ENCODE peak calls at places on chromosome 9, in four cellular contexts. A is sigmoid colon; F is AG09309; X is CD8-positive, alpha-beta T cell. R is an unnamed sample.

GRCh38 chr9:128881884-128882676 is at the start of the genes KYAT1 and LRRC8A:
- DNase-seq in A (peak), F (peak), X (peak), R (peak)

GRCh38 chr9:128114326-128115186 is 13.0 kb downstream of the PTGES2 start:
- DNase-seq in A (peak), F (no peak), X (no peak), R (no peak)

GRCh38 chr9:27377147-27377807 is 80.3 kb upstream of the EQTN start:
- DNase-seq in A (no peak), F (no peak), X (no peak), R (no peak)

GRCh38 chr9:136309101-136309801 is 5.4 kb upstream of the CCDC187 start:
- DNase-seq in A (no peak), F (no peak), X (no peak), R (no peak)

GRCh38 chr9:128142596-128142995 is 6.7 kb upstream of the LCN2 start:
- DNase-seq in A (no peak), F (no peak), X (no peak), R (no peak)

GRCh38 chr9:6962164-6962563 is 204.4 kb downstream of the KDM4C start:
- DNase-seq in A (no peak), F (no peak), X (no peak), R (no peak)

GRCh38 chr9:90044710-90045151 is 439.9 kb downstream of the GADD45G start:
- DNase-seq in A (no peak), F (no peak), X (no peak), R (no peak)

GRCh38 chr9:5561828-5562488 is 51.6 kb downstream of the PDCD1LG2 start:
- DNase-seq in A (no peak), F (no peak), X (no peak), R (no peak)

GRCh38 chr9:123338710-123339665 is 17.0 kb upstream of the CRB2 start:
- DNase-seq in A (no peak), F (no peak), X (peak), R (no peak)

GRCh38 chr9:78149738-78150291 is 86.1 kb upstream of the CEP78 start:
- DNase-seq in A (no peak), F (no peak), X (no peak), R (no peak)

GRCh38 chr9:84711936-84712335 is 42.4 kb downstream of the NTRK2 start:
- DNase-seq in A (no peak), F (peak), X (no peak), R (no peak)

GRCh38 chr9:98356326-98356725 is 100.9 kb upstream of the TBC1D2 start:
- DNase-seq in A (no peak), F (no peak), X (no peak), R (no peak)

GRCh38 chr9:87850405-87850804 is 32.3 kb upstream of the SPATA31E1 start:
- DNase-seq in A (no peak), F (peak), X (no peak), R (peak)

GRCh38 chr9:68690088-68690487 is 15.0 kb upstream of the PIP5K1B start:
- DNase-seq in A (no peak), F (no peak), X (no peak), R (peak)

GRCh38 chr9:98315551-98316060 is 60.2 kb upstream of the TBC1D2 start:
- DNase-seq in A (peak), F (peak), X (peak), R (no peak)

GRCh38 chr9:27619743-27620142 is 46.5 kb upstream of the C9orf72 start:
- DNase-seq in A (no peak), F (no peak), X (no peak), R (no peak)

GRCh38 chr9:91253488-91253887 is 108.2 kb downstream of the AUH start:
- DNase-seq in A (no peak), F (no peak), X (no peak), R (no peak)

GRCh38 chr9:109107402-109108240 is 12.1 kb downstream of the TMEM245 start:
- DNase-seq in A (no peak), F (no peak), X (no peak), R (no peak)

GRCh38 chr9:89477811-89478583 is 19.9 kb downstream of the SEMA4D start:
- DNase-seq in A (peak), F (no peak), X (no peak), R (no peak)

GRCh38 chr9:133731876-133732321 is 6.3 kb downstream of the SARDH start:
- DNase-seq in A (no peak), F (no peak), X (no peak), R (no peak)

GRCh38 chr9:122228906-122229837 is at the start of gene LHX6:
- DNase-seq in A (no peak), F (no peak), X (no peak), R (no peak)

GRCh38 chr9:137606734-137607138 is 1.2 kb downstream of the ARRDC1 start:
- DNase-seq in A (no peak), F (no peak), X (no peak), R (no peak)

GRCh38 chr9:123784513-123784912 is 145.4 kb downstream of the DENND1A start:
- DNase-seq in A (no peak), F (peak), X (no peak), R (no peak)

DNA sequence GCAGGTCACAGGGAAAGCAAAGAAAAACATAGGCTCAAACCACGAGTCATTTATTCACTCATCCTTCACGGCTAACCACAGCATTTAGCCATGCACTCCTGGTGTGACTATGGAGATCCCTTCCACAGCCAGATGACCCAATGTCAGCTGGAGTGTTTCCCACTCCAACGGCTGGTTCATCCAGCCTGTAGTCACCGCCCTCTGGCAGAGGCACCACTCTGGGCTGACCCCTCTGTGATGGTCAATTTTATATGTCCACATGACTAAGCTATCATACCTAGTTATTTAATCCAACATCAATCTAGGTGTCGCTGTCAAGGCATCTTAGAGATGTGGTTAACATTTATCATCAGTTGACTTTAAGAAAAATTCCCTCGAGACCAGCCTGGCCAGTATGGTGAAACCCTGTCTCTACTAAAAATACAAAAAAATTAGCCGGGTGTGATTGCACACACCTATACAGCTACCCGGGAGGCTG is 9.5 kb upstream of the PHF19 start:
- DNase-seq in A (peak), F (no peak), X (no peak), R (no peak)
- H3K4me3 ChIP-seq in A (no peak), F (no peak), X (no peak), R (no peak)

DNA sequence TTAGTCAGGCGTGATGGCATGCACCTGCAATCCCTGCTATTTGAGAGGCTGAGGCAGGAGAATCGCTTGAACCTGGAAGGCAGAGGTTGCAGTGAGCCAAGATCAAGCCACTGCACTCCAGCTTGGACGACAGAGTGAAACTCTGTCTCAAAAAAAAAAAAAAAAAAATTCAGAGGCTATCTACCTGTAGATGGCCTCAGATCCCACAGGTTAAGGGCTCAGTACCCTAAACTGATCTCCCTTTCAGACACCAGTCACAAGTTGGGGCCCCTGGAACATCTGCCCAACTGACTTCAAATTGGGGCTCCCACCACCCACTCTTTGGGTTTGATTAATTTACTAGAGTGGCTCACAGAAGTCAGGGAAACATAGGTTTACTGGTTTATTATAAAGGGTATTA is 65.4 kb upstream of the ERCC6L2 start:
- DNase-seq in A (no peak), F (no peak), X (no peak), R (no peak)
- TF ChIP-seq CTCF in A (no peak), F (no peak), X (no peak), R (no peak)

DNA sequence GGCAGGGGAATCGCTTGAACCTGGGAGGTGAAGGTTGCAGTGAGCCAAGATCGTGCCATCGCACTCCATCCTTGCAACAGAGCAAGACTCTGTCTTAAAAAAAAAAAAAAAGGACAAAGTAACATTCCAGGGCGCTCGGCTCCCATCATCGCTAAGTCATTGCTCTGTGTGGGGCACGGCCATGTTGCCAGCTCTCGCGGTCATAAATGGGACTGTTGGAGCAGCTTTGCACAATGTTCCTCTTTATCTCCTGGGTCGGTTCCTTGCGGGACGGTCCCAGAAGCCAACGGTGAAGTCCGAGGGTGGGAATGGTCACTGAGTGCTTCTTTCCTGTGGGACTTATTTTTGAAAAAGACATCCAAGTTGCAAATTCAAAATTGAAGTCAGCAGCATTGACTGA is 65.5 kb downstream of the HMCN2 start:
- DNase-seq in A (no peak), F (no peak), X (no peak), R (no peak)
- H3K4me3 ChIP-seq in A (no peak), F (no peak), X (no peak), R (no peak)

GRCh38 chr9:16828335-16829281 is 41.9 kb downstream of the BNC2 start:
- DNase-seq in A (peak), F (no peak), X (no peak), R (no peak)

GRCh38 chr9:16832101-16832500 is 38.4 kb downstream of the BNC2 start:
- DNase-seq in A (no peak), F (no peak), X (no peak), R (no peak)

GRCh38 chr9:16833285-16833684 is 37.2 kb downstream of the BNC2 start:
- DNase-seq in A (no peak), F (no peak), X (no peak), R (no peak)

GRCh38 chr9:16834817-16835216 is 35.7 kb downstream of the BNC2 start:
- DNase-seq in A (no peak), F (no peak), X (no peak), R (no peak)

DNA sequence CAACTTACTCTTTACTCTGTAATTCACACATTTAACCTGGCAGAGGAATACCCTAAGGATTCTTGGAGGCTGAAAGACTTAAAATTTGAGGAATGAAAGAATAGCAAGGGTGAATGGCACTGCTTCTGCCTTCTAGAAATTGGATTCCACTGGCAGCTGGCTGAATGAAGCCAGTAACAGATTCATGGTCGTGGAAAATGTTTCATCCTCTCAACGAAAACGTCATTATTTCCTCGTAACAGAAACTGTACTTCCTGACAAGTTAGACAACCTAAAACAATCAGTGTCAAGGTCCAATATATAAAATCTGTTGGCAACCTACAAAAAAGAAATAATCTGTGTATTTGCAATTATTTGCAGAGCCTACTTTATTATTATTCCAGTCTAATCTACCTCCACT is 39.7 kb downstream of the BNC2 start:
- DNase-seq in A (no peak), F (no peak), X (no peak), R (no peak)
- TF ChIP-seq CTCF in A (no peak), F (no peak), X (no peak), R (no peak)

GRCh38 chr9:93058357-93059096 is at the start of gene SUSD3:
- DNase-seq in A (peak), F (no peak), X (peak), R (peak)

GRCh38 chr9:93061260-93061751 is 2.8 kb downstream of the SUSD3 start:
- DNase-seq in A (no peak), F (no peak), X (no peak), R (no peak)

GRCh38 chr9:93060746-93061259 is 2.3 kb downstream of the SUSD3 start:
- DNase-seq in A (no peak), F (no peak), X (no peak), R (no peak)

GRCh38 chr9:93059097-93059959 is 827 bp downstream of the SUSD3 start:
- DNase-seq in A (no peak), F (no peak), X (no peak), R (no peak)

GRCh38 chr9:93059960-93060591 is 1.6 kb downstream of the SUSD3 start:
- DNase-seq in A (no peak), F (no peak), X (no peak), R (peak)
- H3K4me3 ChIP-seq in A (no peak), F (no peak), X (peak), R (peak)

GRCh38 chr9:37921546-37922300 is 17.8 kb upstream of the SLC25A51 start:
- DNase-seq in A (peak), F (no peak), X (no peak), R (no peak)
- TF ChIP-seq CTCF in A (no peak), F (no peak), X (no peak), R (no peak)

GRCh38 chr9:3296536-3296935 is 229.3 kb downstream of the RFX3 start:
- DNase-seq in A (no peak), F (no peak), X (no peak), R (no peak)

DNA sequence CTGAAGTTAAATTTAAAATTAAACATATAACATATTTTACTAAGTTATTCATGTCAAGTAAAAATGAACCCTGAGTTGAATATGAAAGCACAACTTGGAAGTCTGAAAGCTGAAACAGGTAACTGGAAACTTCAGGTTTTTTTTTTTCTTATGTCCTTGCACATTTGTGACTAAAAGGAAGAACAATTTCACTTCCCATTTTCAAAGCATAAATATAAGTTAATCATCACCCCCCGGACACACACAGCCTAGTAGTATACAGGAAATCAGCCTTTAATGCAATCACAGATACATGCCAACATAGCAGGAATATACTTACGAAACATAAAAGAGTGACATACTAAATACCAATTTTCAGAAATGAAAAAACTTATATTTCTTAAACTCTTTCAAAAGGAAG is 225.9 kb downstream of the RFX3 start:
- DNase-seq in A (no peak), F (no peak), X (no peak), R (no peak)
- H3K4me3 ChIP-seq in A (no peak), F (no peak), X (no peak), R (no peak)

R was measured in ascending aorta.